ENCODE peak calls at places on chromosome 20, in four cellular contexts. R is thoracic aorta, E is psoas muscle, M is pancreas. W is an unnamed sample.

GRCh38 chr20:25082498-25082873 is 545 bp upstream of the VSX1 start:
- DNase-seq in R (no peak), E (peak; percentile 52), M (no peak), W (no peak)

GRCh38 chr20:23161968-23162696 is 76.0 kb upstream of the CD93 start:
- DNase-seq in R (peak; percentile 83), E (peak; percentile 95), M (peak; percentile 22), W (no peak)

GRCh38 chr20:53890434-53891305 is 179.7 kb downstream of the BCAS1 start:
- DNase-seq in R (no peak), E (no peak), M (no peak), W (no peak)

GRCh38 chr20:54545959-54546358 is 70.6 kb downstream of the DOK5 start:
- DNase-seq in R (no peak), E (no peak), M (no peak), W (no peak)

GRCh38 chr20:41005361-41005729 is 23.3 kb upstream of the TOP1 start:
- DNase-seq in R (peak; percentile 60), E (peak; percentile 92), M (peak; percentile 60), W (no peak)

GRCh38 chr20:58699246-58700107 is 6.9 kb downstream of the NPEPL1 start:
- DNase-seq in R (no peak), E (no peak), M (no peak), W (no peak)

GRCh38 chr20:48788486-48789072 is 39.2 kb downstream of the PREX1 start:
- DNase-seq in R (no peak), E (no peak), M (no peak), W (peak; percentile 69)

GRCh38 chr20:2006452-2007381 is 12.9 kb upstream of the PDYN start:
- DNase-seq in R (no peak), E (no peak), M (no peak), W (peak; percentile 59)

GRCh38 chr20:17872434-17872833 is 96.2 kb downstream of the SNX5 start:
- DNase-seq in R (no peak), E (no peak), M (no peak), W (no peak)

GRCh38 chr20:34629342-34629741 is 47.5 kb downstream of the PIGU start:
- DNase-seq in R (no peak), E (no peak), M (no peak), W (no peak)

GRCh38 chr20:13261460-13262301 is 40.6 kb downstream of the ISM1 start:
- DNase-seq in R (no peak), E (peak; percentile 71), M (peak; percentile 63), W (peak; percentile 52)
- TF ChIP-seq CTCF in R (peak; percentile 55), E (peak; percentile 62), M (peak; percentile 70), W (peak; percentile 63)

GRCh38 chr20:19976595-19977372 is 40.4 kb upstream of the NAA20 start:
- DNase-seq in R (peak; percentile 46), E (peak; percentile 67), M (peak; percentile 68), W (no peak)

GRCh38 chr20:19975436-19975799 is 41.7 kb upstream of the NAA20 start:
- DNase-seq in R (no peak), E (peak; percentile 60), M (peak; percentile 55), W (no peak)

GRCh38 chr20:19978511-19979210 is 38.5 kb upstream of the NAA20 start:
- DNase-seq in R (no peak), E (peak; percentile 45), M (no peak), W (no peak)

GRCh38 chr20:19975901-19976300 is 41.3 kb upstream of the NAA20 start:
- DNase-seq in R (no peak), E (peak; percentile 40), M (no peak), W (no peak)

DNA sequence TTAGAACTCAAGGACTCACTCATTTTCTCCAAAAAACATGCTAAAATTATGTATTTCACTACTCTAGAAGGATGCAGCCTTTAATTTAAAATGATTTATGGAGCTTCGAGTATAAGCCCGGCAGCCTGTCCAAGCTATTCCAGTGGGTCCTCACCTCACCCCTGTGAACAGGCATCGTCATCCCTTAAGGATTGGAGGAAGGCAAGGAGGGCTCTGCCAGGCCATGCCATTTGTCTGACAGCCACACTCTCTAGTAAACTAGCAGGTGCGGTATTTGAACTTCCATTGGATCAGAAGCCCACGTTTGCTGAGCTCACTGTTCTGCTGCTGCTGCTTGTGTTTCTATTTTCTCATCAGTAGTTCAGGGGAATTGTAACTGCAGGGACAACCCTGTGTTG is 39.8 kb upstream of the NAA20 start:
- DNase-seq in R (no peak), E (peak; percentile 64), M (no peak), W (no peak)
- TF ChIP-seq CTCF in R (no peak), E (no peak), M (no peak), W (no peak)

GRCh38 chr20:33472868-33473267 is 17.0 kb upstream of the CBFA2T2 start:
- DNase-seq in R (no peak), E (no peak), M (no peak), W (no peak)
- TF ChIP-seq CTCF in R (no peak), E (no peak), M (no peak), W (no peak)

DNA sequence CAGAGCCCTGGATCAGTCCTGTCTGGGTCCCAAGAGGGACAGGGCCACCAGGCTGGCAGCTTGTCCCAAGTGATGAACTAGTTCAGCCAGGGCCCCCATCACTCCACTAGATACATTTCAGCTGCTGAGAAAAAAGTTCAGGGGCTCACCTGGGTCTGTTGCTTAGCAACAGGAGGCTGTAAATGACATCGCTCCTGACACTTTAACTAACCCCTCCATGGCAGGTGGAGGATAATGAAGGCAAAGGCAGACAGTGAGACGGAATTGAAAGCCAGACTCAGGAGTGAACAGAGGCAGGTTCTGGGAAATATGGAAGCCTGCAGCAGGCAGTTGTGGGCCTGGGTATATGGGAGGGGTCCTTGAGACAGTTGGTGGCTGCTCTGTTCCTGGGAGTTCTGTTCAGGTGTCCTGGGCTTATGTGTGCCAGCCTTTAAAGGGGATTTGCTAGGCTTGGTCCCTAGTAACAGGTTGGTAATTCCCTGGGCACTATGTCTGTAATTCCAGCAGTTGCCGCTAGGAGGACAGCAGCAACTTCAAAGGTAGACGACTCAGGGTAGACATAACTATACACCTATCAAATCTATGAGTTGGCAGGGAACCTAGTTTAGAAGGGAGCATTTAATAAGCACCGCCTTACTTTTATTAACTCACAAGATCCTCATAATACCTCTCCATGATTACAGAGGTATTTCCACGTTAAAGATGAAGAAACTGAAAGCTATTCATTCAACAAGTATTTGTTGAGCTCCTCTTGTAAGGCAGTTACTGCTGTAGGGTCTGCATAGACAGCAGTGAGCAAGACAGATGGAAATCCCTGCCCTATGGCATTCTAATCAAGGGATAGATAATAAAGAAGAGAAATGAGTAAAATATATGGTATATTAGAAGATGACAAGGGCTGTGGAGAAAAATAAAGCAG is 78.1 kb upstream of the CTNNBL1 start:
- DNase-seq in R (no peak), E (no peak), M (no peak), W (peak; percentile 46)
- TF ChIP-seq CTCF in R (peak; percentile 63), E (peak; percentile 42), M (peak; percentile 51), W (peak; percentile 50)

GRCh38 chr20:47073766-47074475 is 179.3 kb downstream of the EYA2 start:
- DNase-seq in R (no peak), E (no peak), M (no peak), W (no peak)

GRCh38 chr20:47067776-47068175 is 173.1 kb downstream of the EYA2 start:
- DNase-seq in R (no peak), E (no peak), M (no peak), W (no peak)

GRCh38 chr20:47071646-47072185 is 177.1 kb downstream of the EYA2 start:
- DNase-seq in R (no peak), E (no peak), M (no peak), W (no peak)

GRCh38 chr20:47066484-47067270 is 172.0 kb downstream of the EYA2 start:
- DNase-seq in R (no peak), E (no peak), M (no peak), W (no peak)

DNA sequence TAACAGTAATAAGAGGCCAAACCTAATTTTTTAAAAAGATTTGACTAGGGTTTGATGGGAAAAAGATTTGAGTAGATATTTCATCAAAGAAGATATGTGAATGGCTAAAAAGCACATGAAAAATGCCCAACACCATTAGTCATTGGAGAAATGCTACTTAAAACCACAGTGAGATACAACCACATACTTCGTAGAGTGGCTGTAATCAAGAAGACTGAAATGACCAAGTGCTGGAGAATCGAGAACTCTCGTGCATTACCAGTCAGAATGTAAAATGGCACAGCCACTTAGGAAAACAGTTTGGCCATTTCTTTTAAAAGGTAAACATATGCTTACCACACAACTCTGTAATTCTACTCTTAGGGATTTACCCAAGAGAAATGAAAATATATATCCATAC is 175.5 kb downstream of the EYA2 start:
- DNase-seq in R (no peak), E (no peak), M (no peak), W (no peak)
- TF ChIP-seq CTCF in R (no peak), E (no peak), M (no peak), W (no peak)

GRCh38 chr20:62635232-62635631 is 7.1 kb upstream of the SLCO4A1 start:
- DNase-seq in R (no peak), E (no peak), M (no peak), W (no peak)

GRCh38 chr20:62634330-62634967 is 7.9 kb upstream of the SLCO4A1 start:
- DNase-seq in R (no peak), E (no peak), M (no peak), W (no peak)

GRCh38 chr20:62635852-62636251 is 6.5 kb upstream of the SLCO4A1 start:
- DNase-seq in R (no peak), E (no peak), M (no peak), W (no peak)

GRCh38 chr20:62632575-62632974 is 9.7 kb upstream of the SLCO4A1 start:
- DNase-seq in R (no peak), E (no peak), M (no peak), W (no peak)

DNA sequence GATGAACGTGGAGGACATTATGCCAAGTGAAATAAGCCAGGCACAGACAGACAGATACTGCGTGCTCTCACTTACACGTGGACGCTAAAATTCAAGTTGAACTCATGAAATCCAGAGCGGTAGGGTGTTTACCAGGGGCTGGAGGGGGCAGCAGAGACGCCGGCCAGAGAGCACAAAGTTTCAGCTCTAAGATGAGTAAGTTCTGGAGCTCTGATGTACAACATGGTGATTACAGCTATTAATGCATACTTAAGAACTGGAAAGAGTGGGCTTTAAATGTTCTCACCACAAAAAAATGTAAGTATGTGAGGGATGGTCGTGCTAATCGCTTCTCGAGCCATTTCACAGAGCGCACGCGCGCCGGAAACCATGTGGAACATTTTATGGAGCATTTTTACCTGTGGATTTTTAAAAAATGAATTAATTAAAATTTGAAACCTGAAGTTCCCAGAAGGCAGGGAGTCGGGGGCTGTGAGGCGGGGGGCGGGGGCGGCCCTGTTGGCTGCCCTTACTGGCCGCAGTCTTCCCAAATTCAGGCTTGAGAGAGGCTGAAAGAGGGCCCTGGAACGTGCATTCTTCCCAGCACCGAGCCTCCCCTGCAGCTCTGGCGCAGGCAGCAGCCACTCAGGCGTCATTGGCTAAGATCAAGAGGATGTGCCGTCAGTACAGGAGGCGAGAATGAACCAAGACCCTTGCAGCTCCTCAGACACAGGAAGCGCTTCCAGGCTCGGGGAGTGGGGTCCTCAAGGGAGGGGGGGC is 8.6 kb upstream of the SLCO4A1 start:
- DNase-seq in R (no peak), E (no peak), M (no peak), W (no peak)
- TF ChIP-seq CTCF in R (no peak), E (no peak), M (no peak), W (no peak)